ENCODE peak calls at places on chromosomes 1 and 21, in six cellular contexts. F, B, O, L, G and Q are unnamed samples.

GRCh38 chr1:48810740-48811139 is 34.0 kb upstream of the BEND5 start:
- DNase-seq in F (no peak), B (no peak), O (no peak), L (no peak), G (no peak), Q (no peak)

GRCh38 chr21:41167348-41168342 is at the start of gene BACE2:
- DNase-seq in F (peak; percentile 74), B (no peak), O (peak; percentile 89), L (peak; percentile 86), G (peak; percentile 89), Q (peak; percentile 93)

GRCh38 chr1:33275200-33275599 is 18.9 kb downstream of the ZNF362 start:
- DNase-seq in F (peak; percentile 26), B (no peak), O (peak; percentile 24), L (no peak), G (no peak), Q (peak; percentile 52)

GRCh38 chr1:174118726-174119125 is 40.6 kb upstream of the RABGAP1L start:
- DNase-seq in F (no peak), B (no peak), O (no peak), L (no peak), G (no peak), Q (no peak)

GRCh38 chr1:29826646-29827045 is 590.3 kb downstream of the PTPRU start:
- DNase-seq in F (no peak), B (no peak), O (no peak), L (peak; percentile 15), G (no peak), Q (no peak)

GRCh38 chr1:154697710-154698109 is 89.7 kb upstream of the ADAR start:
- DNase-seq in F (no peak), B (no peak), O (no peak), L (no peak), G (no peak), Q (no peak)

GRCh38 chr1:58896211-58897183 is 112.7 kb upstream of the JUN start:
- DNase-seq in F (peak; percentile 83), B (no peak), O (peak; percentile 68), L (peak; percentile 89), G (peak; percentile 57), Q (peak; percentile 73)

GRCh38 chr1:202162418-202163280 is 2.2 kb upstream of the PTPN7 start:
- DNase-seq in F (peak; percentile 50), B (no peak), O (no peak), L (no peak), G (no peak), Q (no peak)

GRCh38 chr1:81799939-81800740 is 594 bp upstream of the ADGRL2 start:
- DNase-seq in F (no peak), B (no peak), O (peak; percentile 66), L (peak; percentile 45), G (peak; percentile 64), Q (peak; percentile 85)

GRCh38 chr1:172745014-172745413 is 86.1 kb downstream of the FASLG start:
- DNase-seq in F (peak; percentile 28), B (peak; percentile 72), O (no peak), L (no peak), G (peak; percentile 28), Q (no peak)

GRCh38 chr1:32915766-32916455 is 14.7 kb upstream of the TMEM54 start:
- DNase-seq in F (no peak), B (no peak), O (no peak), L (no peak), G (no peak), Q (no peak)

GRCh38 chr1:246577720-246578106 is 11.5 kb downstream of the CNST start:
- DNase-seq in F (no peak), B (no peak), O (no peak), L (no peak), G (no peak), Q (no peak)

GRCh38 chr1:65650682-65651081 is 142.0 kb upstream of the PDE4B start:
- DNase-seq in F (no peak), B (no peak), O (no peak), L (no peak), G (no peak), Q (no peak)

GRCh38 chr1:213761845-213762407 is 225.8 kb upstream of the PROX1 start:
- DNase-seq in F (no peak), B (no peak), O (no peak), L (no peak), G (no peak), Q (no peak)

GRCh38 chr1:207751790-207752455 is at the start of gene CD46:
- DNase-seq in F (peak; percentile 96), B (peak; percentile 52), O (peak; percentile 99), L (peak; percentile 99), G (peak; percentile 98), Q (peak; percentile 98)

GRCh38 chr1:209805875-209806760 is at the start of gene IRF6:
- DNase-seq in F (peak; percentile 98), B (no peak), O (peak; percentile 90), L (peak; percentile 98), G (peak; percentile 98), Q (peak; percentile 69)

GRCh38 chr1:179099891-179100290 is 18.0 kb downstream of the TOR3A start:
- DNase-seq in F (no peak), B (no peak), O (no peak), L (no peak), G (no peak), Q (peak; percentile 9)

DNA sequence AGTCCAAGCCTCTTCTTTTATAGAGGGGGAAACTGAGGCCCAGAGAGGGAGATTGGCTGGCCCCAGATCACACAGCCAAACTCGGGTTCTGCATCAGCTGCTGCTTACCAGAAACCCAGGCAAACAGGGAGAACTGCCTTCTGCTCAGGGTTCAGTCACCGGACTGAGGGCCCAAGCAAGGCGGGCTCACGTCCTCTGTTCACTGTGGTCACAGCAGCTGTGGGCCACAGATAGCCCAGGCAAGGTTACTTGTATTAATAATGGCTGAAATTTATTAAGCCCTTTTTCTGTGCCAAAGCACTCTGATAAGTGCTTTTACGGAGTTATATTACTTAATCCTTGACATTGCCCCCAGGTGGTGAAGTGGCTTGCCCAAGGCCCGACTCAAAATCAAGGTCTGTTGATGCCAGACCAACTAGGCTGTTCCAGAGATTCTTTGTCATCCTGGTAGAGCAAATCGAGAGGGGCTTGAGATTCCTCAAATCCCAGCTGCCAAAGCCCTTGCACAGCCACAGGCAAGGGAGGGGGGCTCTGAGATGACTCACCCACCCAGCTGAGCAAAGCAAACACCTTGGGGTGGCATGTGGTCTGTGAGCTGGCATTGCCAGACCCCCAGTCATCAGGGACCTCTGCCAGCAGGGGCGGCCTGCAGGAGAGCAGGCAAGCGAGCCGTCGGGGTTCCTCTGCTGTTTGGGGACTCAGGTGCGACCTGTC is 36.5 kb downstream of the EPHB2 start:
- DNase-seq in F (no peak), B (peak; percentile 76), O (no peak), L (no peak), G (no peak), Q (no peak)
- H3K4me1 ChIP-seq in F (no peaks in the 10 kb centered on the region), B (peaks cover 41% of the 10 kb centered on the region), O (peaks cover 27% of the 10 kb centered on the region), L (peaks cover 11% of the 10 kb centered on the region), G (peaks cover 10% of the 10 kb centered on the region), Q (peaks cover 17% of the 10 kb centered on the region)

GRCh38 chr1:17134724-17135123 is 15.5 kb upstream of the PADI2 start:
- DNase-seq in F (no peak), B (no peak), O (no peak), L (no peak), G (no peak), Q (no peak)
- TF ChIP-seq POLR2AphosphoS5 in F (no peak), B (no peak), O (no peak), L (no peak), G (no peak), Q (no peak)

GRCh38 chr1:171485375-171486047 is at the start of gene PRRC2C:
- DNase-seq in F (peak; percentile 92), B (peak; percentile 93), O (peak; percentile 99), L (peak; percentile 99), G (peak; percentile 98), Q (peak; percentile 99)
- TF ChIP-seq CTCF in F (peak; percentile 95), B (peak; percentile 93), O (peak; percentile 80), L (peak; percentile 80), G (peak; percentile 95), Q (no peak)

GRCh38 chr1:31577515-31578191 is 1.3 kb downstream of the TINAGL1 start:
- DNase-seq in F (peak; percentile 25), B (no peak), O (no peak), L (no peak), G (no peak), Q (peak; percentile 78)

GRCh38 chr1:31576743-31577455 is 584 bp downstream of the TINAGL1 start:
- DNase-seq in F (no peak), B (no peak), O (no peak), L (peak; percentile 61), G (no peak), Q (peak; percentile 62)

GRCh38 chr1:31574749-31575372 is 1.5 kb upstream of the TINAGL1 start:
- DNase-seq in F (peak; percentile 45), B (no peak), O (no peak), L (no peak), G (no peak), Q (no peak)

GRCh38 chr1:31575373-31576140 is 758 bp upstream of the TINAGL1 start:
- DNase-seq in F (peak; percentile 14), B (no peak), O (no peak), L (peak; percentile 91), G (peak; percentile 84), Q (peak; percentile 65)

DNA sequence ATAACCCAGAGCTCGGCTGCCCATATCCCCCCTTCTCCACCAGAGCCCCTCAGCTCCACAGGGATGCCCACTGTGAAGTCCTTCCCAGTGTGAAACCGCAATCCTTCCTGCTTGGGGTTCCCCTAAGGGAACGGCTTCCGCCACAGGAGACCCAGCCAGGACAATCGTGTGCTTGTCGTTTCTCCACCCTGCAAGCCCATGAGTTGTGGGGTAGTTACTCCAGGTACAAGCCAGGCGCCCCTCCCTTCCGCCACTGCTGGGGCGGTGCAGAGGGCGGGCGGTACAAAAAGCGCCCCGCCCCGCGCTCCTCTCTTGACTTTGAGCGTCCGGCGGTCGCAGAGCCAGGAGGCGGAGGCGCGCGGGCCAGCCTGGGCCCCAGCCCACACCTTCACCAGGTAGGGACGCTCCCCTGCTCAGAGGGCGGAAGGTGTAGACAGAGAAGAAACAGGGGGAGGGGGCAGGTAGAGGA is at the start of gene TINAGL1:
- DNase-seq in F (peak; percentile 82), B (no peak), O (no peak), L (peak; percentile 91), G (peak; percentile 85), Q (peak; percentile 81)
- H3K4me1 ChIP-seq in F (peaks cover 22% of the 10 kb centered on the region), B (peaks cover 58% of the 10 kb centered on the region), O (peaks cover 51% of the 10 kb centered on the region), L (peaks cover 58% of the 10 kb centered on the region), G (no peaks in the 10 kb centered on the region), Q (peaks cover 63% of the 10 kb centered on the region)